ENCODE peak calls at places on chromosomes 7 and 10, in six cellular contexts. W, A, K, M, R and P are unnamed samples.

GRCh38 chr7:138834583-138834982 is 36.6 kb upstream of the ATP6V0A4 start:
- DNase-seq in W (no peak), R (no peak), K (no peak), A (no peak), M (no peak), P (no peak)

GRCh38 chr10:98242823-98243222 is 25.2 kb downstream of the LOXL4 start:
- DNase-seq in K (no peak), R (no peak), A (no peak), M (no peak), W (no peak), P (no peak)

GRCh38 chr10:670990-671389 is 18.5 kb downstream of the DIP2C start:
- DNase-seq in R (no peak), W (no peak), K (no peak), A (no peak), M (no peak), P (no peak)

GRCh38 chr10:63166742-63167258 is 33.7 kb downstream of the NRBF2 start:
- DNase-seq in W (no peak), M (no peak), R (no peak), K (peak), A (no peak), P (peak)

GRCh38 chr7:50869108-50869716 is 86.5 kb upstream of the GRB10 start:
- DNase-seq in K (no peak), A (peak), W (peak), R (no peak), M (no peak), P (peak)

GRCh38 chr10:8595140-8595539 is 540.7 kb downstream of the GATA3 start:
- DNase-seq in M (no peak), K (no peak), R (no peak), W (no peak), A (no peak), P (no peak)

GRCh38 chr7:115217373-115217772 is 295.5 kb downstream of the MDFIC start:
- DNase-seq in R (no peak), M (no peak), W (no peak), K (no peak), A (no peak), P (no peak)

GRCh38 chr10:114751856-114752255 is 69.7 kb upstream of the FHIP2A start:
- DNase-seq in R (no peak), K (no peak), W (no peak), M (no peak), A (no peak), P (peak)

GRCh38 chr7:151447312-151447711 is 7.4 kb upstream of the CRYGN start:
- DNase-seq in M (no peak), W (no peak), A (no peak), R (no peak), K (no peak), P (no peak)

GRCh38 chr10:98621630-98622029 is 174.9 kb upstream of the HPS1 start:
- DNase-seq in K (no peak), M (no peak), R (no peak), A (no peak), W (no peak), P (no peak)

GRCh38 chr10:69045441-69046300 is 42.2 kb upstream of the SRGN start:
- DNase-seq in M (peak), R (no peak), K (no peak), W (no peak), A (peak), P (peak)

GRCh38 chr10:113239569-113239968 is 289.5 kb downstream of the TCF7L2 start:
- DNase-seq in M (no peak), W (no peak), K (no peak), A (peak), R (no peak), P (no peak)

GRCh38 chr10:71060636-71061426 is 151.5 kb upstream of the UNC5B start:
- DNase-seq in M (no peak), R (no peak), A (no peak), K (no peak), W (no peak), P (no peak)

GRCh38 chr7:127541548-127541947 is 43.8 kb downstream of the GCC1 start:
- DNase-seq in A (no peak), R (no peak), W (no peak), K (no peak), M (no peak), P (no peak)

GRCh38 chr7:125059861-125060456 is 130.3 kb upstream of the POT1 start:
- DNase-seq in W (no peak), R (no peak), K (no peak), M (no peak), A (no peak), P (no peak)

GRCh38 chr10:130990536-130990935 is 321.0 kb downstream of the TCERG1L start:
- DNase-seq in R (no peak), A (no peak), M (no peak), K (peak), W (no peak), P (no peak)

GRCh38 chr10:12010353-12010752 is 32.3 kb downstream of the UPF2 start:
- DNase-seq in R (no peak), W (no peak), A (no peak), K (no peak), M (no peak), P (no peak)

GRCh38 chr10:20100157-20100556 is 283.9 kb downstream of the PLXDC2 start:
- DNase-seq in A (no peak), M (no peak), W (no peak), R (no peak), K (no peak), P (peak)

GRCh38 chr10:69873141-69873540 is 71.4 kb downstream of the COL13A1 start:
- DNase-seq in R (no peak), A (no peak), K (no peak), W (no peak), M (no peak), P (no peak)

GRCh38 chr10:95414016-95414830 is 123.4 kb upstream of the PDLIM1 start:
- DNase-seq in R (no peak), A (no peak), W (no peak), K (no peak), M (no peak), P (no peak)

GRCh38 chr7:46814516-46815250 is 767.2 kb downstream of the TNS3 start:
- DNase-seq in W (no peak), K (no peak), M (no peak), R (no peak), A (no peak), P (no peak)

GRCh38 chr10:11448545-11449244 is 162.8 kb downstream of the USP6NL start:
- DNase-seq in R (no peak), M (peak), A (no peak), W (no peak), K (no peak), P (no peak)

GRCh38 chr7:43215061-43215460 is 102.6 kb downstream of the HECW1 start:
- DNase-seq in W (no peak), R (no peak), M (no peak), K (no peak), A (no peak), P (no peak)

GRCh38 chr7:31935115-31935514 is 135.1 kb downstream of the PDE1C start:
- DNase-seq in W (no peak), A (no peak), M (no peak), K (no peak), R (no peak), P (no peak)

GRCh38 chr7:90006988-90007387 is 147.3 kb upstream of the STEAP1 start:
- DNase-seq in A (no peak), R (no peak), K (no peak), M (no peak), W (no peak), P (no peak)

DNA sequence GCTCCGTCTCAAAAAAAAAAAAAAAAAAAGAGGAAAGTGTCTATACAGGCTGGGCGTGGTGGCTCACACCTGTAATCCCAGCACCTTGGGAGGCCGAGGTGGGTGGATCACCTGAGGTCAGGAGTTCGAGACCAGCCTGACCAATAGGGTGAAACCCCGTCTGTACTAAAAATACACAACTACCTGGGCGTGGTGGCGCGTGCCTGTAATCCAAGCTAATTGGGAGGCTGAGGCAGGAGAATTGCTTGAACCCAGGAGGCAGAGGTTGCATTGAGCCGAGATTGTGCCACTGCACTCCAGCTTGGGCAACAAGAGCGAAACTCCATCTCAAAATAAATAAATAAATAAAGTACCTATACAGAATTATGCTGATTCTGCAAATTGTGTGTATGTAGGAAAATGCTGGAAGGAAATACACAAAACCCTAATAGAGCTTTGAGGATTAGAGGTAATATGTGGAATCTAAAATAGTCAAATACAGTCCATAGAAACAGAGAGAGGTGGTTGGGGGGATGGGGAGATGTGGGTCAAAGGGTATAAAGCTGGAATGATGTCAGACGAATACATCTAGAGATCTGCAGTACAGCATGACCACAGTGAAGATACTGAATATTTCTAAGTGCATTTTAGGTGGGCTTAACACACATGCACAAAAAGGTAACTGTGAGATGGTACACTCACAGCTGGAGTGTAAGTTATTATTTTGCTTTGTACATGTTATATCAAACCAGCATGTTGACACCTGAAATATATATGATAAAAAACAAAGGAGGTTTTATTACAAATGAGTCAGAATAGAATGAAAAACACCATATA is 174.5 kb upstream of the KLF14 start:
- DNase-seq in M (no peak), W (no peak), A (no peak), K (no peak), R (no peak), P (no peak)
- H3K4me3 ChIP-seq in M (no peak), W (no peak), A (no peak), K (no peak), R (no peak), P (no peak)

GRCh38 chr7:21572914-21573313 is 30.1 kb downstream of the DNAH11 start:
- DNase-seq in M (no peak), R (no peak), K (peak), A (no peak), W (no peak), P (no peak)
- H3K4me3 ChIP-seq in M (no peak), R (no peak), K (no peak), A (no peak), W (no peak), P (no peak)

GRCh38 chr7:80154656-80155325 is 20.2 kb downstream of the GNAI1 start:
- DNase-seq in W (no peak), M (no peak), K (no peak), R (no peak), A (no peak), P (no peak)
- H3K4me3 ChIP-seq in W (no peak), M (no peak), K (no peak), R (no peak), A (no peak), P (no peak)

GRCh38 chr7:1175967-1176851 is 16.2 kb upstream of the ZFAND2A start:
- DNase-seq in W (peak), A (peak), K (peak), M (peak), R (peak), P (peak)
- H3K4me3 ChIP-seq in W (peak), A (no peak), K (peak), M (peak), R (peak), P (no peak)

DNA sequence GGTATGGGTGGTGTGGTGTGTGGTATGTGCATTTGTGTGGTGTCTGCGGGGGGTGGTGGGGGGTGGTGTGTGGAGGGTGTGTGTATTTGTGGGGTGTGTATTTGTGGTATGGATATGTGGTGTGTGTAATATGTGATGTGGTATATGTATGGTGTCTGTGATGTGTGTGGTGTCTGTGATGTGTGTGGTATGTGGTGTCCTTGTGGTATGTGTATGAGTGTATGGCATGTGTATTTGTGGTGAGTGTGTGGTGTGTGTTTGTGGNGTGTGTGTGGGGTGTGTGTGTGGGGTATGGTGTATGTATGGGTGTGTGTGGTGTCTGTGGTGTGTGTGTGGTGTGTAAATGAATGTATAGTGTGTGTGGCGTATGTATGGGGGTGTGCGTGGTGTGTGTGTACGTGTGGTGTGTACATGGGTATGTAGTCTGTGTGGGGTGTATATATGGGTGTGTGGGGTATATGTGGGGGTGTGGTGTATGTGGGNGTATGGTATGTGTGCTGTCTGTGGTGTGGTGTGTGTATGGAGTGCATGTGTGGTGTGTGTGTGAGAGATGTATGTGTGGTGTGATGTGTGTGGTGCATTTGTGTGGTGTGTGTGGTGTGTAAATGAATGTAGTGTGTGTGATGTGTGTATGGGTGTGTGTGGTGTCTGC is 27.1 kb upstream of the CHST15 start:
- DNase-seq in R (no peak), K (no peak), W (no peak), A (no peak), M (no peak), P (no peak)
- H3K4me3 ChIP-seq in R (no peak), K (no peak), W (no peak), A (no peak), M (no peak), P (no peak)

GRCh38 chr10:35921866-35922265 is 279.8 kb upstream of the FZD8 start:
- DNase-seq in K (no peak), R (no peak), W (no peak), A (no peak), M (no peak), P (no peak)

GRCh38 chr10:35928760-35929159 is 286.7 kb upstream of the FZD8 start:
- DNase-seq in R (no peak), M (no peak), A (no peak), W (no peak), K (no peak), P (no peak)

GRCh38 chr10:35924726-35925125 is 282.6 kb upstream of the FZD8 start:
- DNase-seq in W (no peak), A (no peak), K (no peak), R (no peak), M (no peak), P (no peak)

GRCh38 chr10:35928017-35928619 is 286.0 kb upstream of the FZD8 start:
- DNase-seq in K (no peak), W (no peak), A (no peak), R (no peak), M (no peak), P (peak)

DNA sequence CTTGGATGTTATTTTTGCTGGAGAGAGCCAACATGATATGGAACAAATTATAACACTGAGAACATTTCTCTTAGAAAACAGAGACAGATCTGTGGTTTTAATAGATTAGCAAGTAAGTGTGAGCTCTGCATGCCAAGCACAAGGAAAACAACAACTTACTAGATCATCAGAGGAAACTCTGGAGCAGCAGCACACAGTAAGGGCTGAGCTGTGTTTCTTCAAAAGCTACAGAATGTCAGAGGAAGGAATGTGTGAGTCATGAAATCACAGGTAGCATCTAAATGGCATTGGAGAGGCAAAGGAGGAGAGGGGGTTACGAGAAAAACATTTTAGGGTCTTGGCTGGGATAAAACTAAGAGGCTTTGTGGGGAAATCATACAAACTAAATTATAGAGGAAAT is 283.4 kb upstream of the FZD8 start:
- DNase-seq in M (no peak), R (no peak), W (no peak), A (no peak), K (no peak), P (no peak)
- H3K4me3 ChIP-seq in M (no peak), R (no peak), W (no peak), A (no peak), K (no peak), P (no peak)

GRCh38 chr7:82393821-82394220 is 49.8 kb downstream of the CACNA2D1 start:
- DNase-seq in A (no peak), K (no peak), M (no peak), R (no peak), W (no peak), P (no peak)

GRCh38 chr7:82396343-82396742 is 47.2 kb downstream of the CACNA2D1 start:
- DNase-seq in R (no peak), A (no peak), M (no peak), K (no peak), W (no peak), P (no peak)

GRCh38 chr7:82389847-82390246 is 53.7 kb downstream of the CACNA2D1 start:
- DNase-seq in K (no peak), M (no peak), A (no peak), R (no peak), W (no peak), P (no peak)

GRCh38 chr7:82397846-82398245 is 45.7 kb downstream of the CACNA2D1 start:
- DNase-seq in R (no peak), M (no peak), A (no peak), W (no peak), K (no peak), P (no peak)

DNA sequence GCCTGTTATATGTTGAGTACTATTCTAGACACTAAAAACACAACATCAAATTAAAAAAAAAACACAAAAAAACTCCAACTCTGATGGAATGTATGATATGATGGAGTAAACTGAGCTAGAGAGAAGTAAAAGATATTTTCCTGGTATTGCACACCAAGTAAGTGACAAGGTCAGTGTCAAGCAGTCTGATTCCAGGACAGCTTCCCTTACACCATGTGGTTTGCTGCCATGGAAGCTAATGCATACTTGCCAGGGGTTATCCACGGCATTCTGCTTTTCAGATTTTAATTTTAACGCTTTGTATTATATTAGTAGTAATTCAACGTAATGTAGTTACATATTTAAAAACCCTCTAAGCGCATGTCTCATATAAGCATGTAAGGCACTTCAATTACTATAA is 48.4 kb downstream of the CACNA2D1 start:
- DNase-seq in M (no peak), W (no peak), A (no peak), K (no peak), R (no peak), P (no peak)
- H3K4me3 ChIP-seq in M (no peak), W (no peak), A (no peak), K (no peak), R (no peak), P (no peak)

DNA sequence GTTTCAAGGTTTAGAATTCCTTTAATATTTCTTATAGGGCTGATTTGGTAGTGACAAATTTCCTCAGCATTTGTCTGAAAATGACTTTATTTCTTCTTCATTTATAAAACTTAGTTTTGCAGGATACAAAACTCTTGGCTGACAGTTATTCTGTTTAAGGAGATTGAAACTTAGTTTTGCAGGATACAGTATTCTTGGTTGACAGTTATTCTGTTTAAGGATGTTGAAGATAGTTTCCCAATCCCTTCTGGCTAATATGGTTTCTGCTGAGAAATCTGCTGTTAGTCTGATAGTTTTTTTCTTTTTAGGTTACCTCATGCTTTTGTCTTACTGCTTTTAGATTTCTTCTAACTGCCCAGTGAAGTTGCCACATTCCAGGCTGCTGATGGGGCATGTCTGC is 186.8 kb downstream of the ITGB1 start:
- DNase-seq in R (no peak), K (no peak), M (no peak), W (no peak), A (no peak), P (no peak)
- H3K4me3 ChIP-seq in R (no peak), K (no peak), M (no peak), W (no peak), A (no peak), P (no peak)